ENCODE peak calls at places on chromosomes 4 and X, in seven cellular contexts. B is keratinocyte, N is mesenchymal stem cell, H is mesendoderm, M is HCT116, L is fibroblast of lung, G is kidney. X is an unnamed sample.
A peak's percentile ranks its signal among the peaks of the same experiment; 100 is the strongest.

GRCh38 chr4:44660396-44660795 is 9.0 kb upstream of the YIPF7 start:
- DNase-seq in B (no peak), N (no peak), H (no peak), M (no peak), L (no peak), G (no peak), X (no peak)

GRCh38 chrX:16825306-16826035 is 39.2 kb downstream of the TXLNG start:
- DNase-seq in B (no peak), N (peak; percentile 24), H (no peak), M (no peak), L (peak; percentile 46), G (no peak), X (no peak)

GRCh38 chrX:107672955-107673378 is 44.7 kb downstream of the PRPS1 start:
- DNase-seq in B (no peak), N (peak; percentile 93), H (peak; percentile 73), M (peak; percentile 63), L (peak; percentile 70), G (peak; percentile 94), X (peak; percentile 81)

GRCh38 chrX:107503996-107504395 is 54.5 kb downstream of the FRMPD3 start:
- DNase-seq in B (no peak), N (no peak), H (no peak), M (no peak), L (no peak), G (no peak), X (no peak)

GRCh38 chr4:74415602-74416300 is 29.2 kb upstream of the AREG start:
- DNase-seq in B (peak; percentile 91), N (no peak), H (no peak), M (no peak), L (no peak), G (no peak), X (no peak)

GRCh38 chrX:21438792-21439191 is 64.6 kb downstream of the CNKSR2 start:
- DNase-seq in B (no peak), N (no peak), H (no peak), M (no peak), L (no peak), G (no peak), X (no peak)

GRCh38 chr4:77194366-77194765 is 37.4 kb downstream of the CCNG2 start:
- DNase-seq in B (no peak), N (no peak), H (no peak), M (no peak), L (no peak), G (no peak), X (no peak)

GRCh38 chr4:153249199-153250154 is 45.2 kb downstream of the TRIM2 start:
- DNase-seq in B (no peak), N (peak; percentile 89), H (peak; percentile 93), M (peak; percentile 29), L (peak; percentile 79), G (peak; percentile 94), X (peak; percentile 96)

GRCh38 chrX:31036895-31037294 is 34.9 kb downstream of the FTHL17 start:
- DNase-seq in B (no peak), N (peak; percentile 52), H (peak; percentile 65), M (peak; percentile 6), L (peak; percentile 45), G (no peak), X (peak; percentile 71)

GRCh38 chr4:10186228-10187214 is 69.9 kb upstream of the WDR1 start:
- DNase-seq in B (no peak), N (no peak), H (no peak), M (no peak), L (no peak), G (no peak), X (no peak)

GRCh38 chr4:98673282-98673644 is 14.9 kb upstream of the TSPAN5 start:
- DNase-seq in B (no peak), N (peak; percentile 3), H (peak; percentile 41), M (no peak), L (no peak), G (no peak), X (no peak)

GRCh38 chr4:136651932-136652331 is 880.4 kb downstream of the PCDH18 start:
- DNase-seq in B (no peak), N (no peak), H (no peak), M (no peak), L (no peak), G (no peak), X (no peak)

GRCh38 chr4:16659120-16659519 is 239.3 kb downstream of the LDB2 start:
- DNase-seq in B (no peak), N (no peak), H (no peak), M (no peak), L (no peak), G (no peak), X (no peak)

GRCh38 chrX:36856849-36857248 is 151.3 kb upstream of the FAM47C start:
- DNase-seq in B (no peak), N (no peak), H (no peak), M (no peak), L (no peak), G (no peak), X (no peak)

GRCh38 chrX:140709421-140709846 is at the start of gene LINC00632:
- DNase-seq in B (no peak), N (peak; percentile 30), H (peak; percentile 69), M (no peak), L (no peak), G (no peak), X (peak; percentile 51)

GRCh38 chrX:155115174-155115830 is 44.0 kb downstream of the BRCC3 start:
- DNase-seq in B (no peak), N (no peak), H (no peak), M (no peak), L (no peak), G (no peak), X (no peak)

GRCh38 chrX:42247241-42247640 is 323.9 kb upstream of the CASK start:
- DNase-seq in B (no peak), N (no peak), H (no peak), M (no peak), L (peak; percentile 15), G (no peak), X (no peak)

GRCh38 chrX:20715176-20715575 is 448.5 kb upstream of the RPS6KA3 start:
- DNase-seq in B (no peak), N (no peak), H (no peak), M (no peak), L (no peak), G (no peak), X (no peak)

GRCh38 chrX:16466640-16467432 is 183.1 kb upstream of the S100G start:
- DNase-seq in B (peak; percentile 62), N (peak; percentile 13), H (peak; percentile 79), M (no peak), L (peak; percentile 62), G (no peak), X (no peak)

GRCh38 chr4:101594588-101594987 is 195.9 kb upstream of the BANK1 start:
- DNase-seq in B (no peak), N (no peak), H (no peak), M (no peak), L (no peak), G (no peak), X (no peak)

GRCh38 chr4:188374870-188375269 is 235.6 kb downstream of the TRIML1 start:
- DNase-seq in B (no peak), N (no peak), H (no peak), M (no peak), L (no peak), G (no peak), X (no peak)

GRCh38 chr4:64417974-64418373 is 8.7 kb upstream of the TECRL start:
- DNase-seq in B (no peak), N (no peak), H (no peak), M (no peak), L (peak; percentile 18), G (no peak), X (peak; percentile 18)

GRCh38 chr4:74715731-74716435 is 78.4 kb downstream of the BTC start:
- DNase-seq in B (no peak), N (no peak), H (no peak), M (no peak), L (no peak), G (no peak), X (no peak)

DNA sequence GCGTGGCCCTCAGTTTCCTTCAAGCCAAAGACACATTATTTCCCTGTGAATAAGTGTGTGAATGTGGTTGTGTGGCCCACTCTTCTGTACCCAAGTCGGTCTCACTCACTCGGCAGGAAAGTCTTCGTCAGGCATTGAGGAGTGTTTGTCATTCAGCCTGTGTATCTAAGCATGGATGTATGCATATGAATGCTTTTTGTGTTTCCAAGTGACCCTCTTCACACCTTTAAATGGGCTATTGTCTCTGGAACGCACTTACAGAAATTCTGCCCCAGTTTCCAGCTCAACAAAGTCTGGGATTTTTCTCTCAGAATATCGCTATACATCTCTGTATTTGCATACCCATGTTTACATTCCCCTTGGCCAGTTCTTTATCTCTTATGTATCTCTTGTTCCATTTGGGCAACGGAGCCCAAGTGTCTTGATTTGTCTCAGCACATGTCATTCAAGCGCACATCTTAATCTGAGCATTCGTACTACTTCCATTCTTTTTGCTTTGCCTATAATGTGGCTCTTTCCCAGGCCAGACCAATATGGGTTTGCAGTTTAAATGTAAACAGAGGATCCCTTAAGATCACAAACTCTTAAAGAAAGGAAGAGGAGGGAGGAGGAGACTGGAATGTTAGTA is 4.8 kb downstream of the BCOR start:
- DNase-seq in B (no peak), N (peak; percentile 30), H (peak; percentile 64), M (no peak), L (no peak), G (no peak), X (no peak)
- H3K4me1 ChIP-seq in B (peaks cover 7% of the 10 kb centered on the region), N (peaks cover 19% of the 10 kb centered on the region), H (peaks cover 5% of the 10 kb centered on the region), M (peaks cover 44% of the 10 kb centered on the region), L (peaks cover 9% of the 10 kb centered on the region), G (no peaks in the 10 kb centered on the region), X (peaks cover 53% of the 10 kb centered on the region)

DNA sequence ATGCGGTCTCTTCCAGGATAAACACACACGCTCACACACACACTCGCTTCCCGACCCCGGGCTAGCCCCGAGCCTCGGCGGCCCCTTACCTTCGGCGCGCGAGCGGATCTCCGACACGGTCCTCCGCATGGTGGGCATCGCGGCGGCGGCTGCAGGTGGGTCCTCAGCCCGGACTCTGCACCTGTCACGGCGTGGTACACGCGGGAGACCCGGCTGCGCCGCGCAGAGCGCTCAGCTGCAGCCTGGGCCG is 244 bp downstream of the ATP8A1 start:
- DNase-seq in B (no peak), N (no peak), H (no peak), M (no peak), L (no peak), G (no peak), X (no peak)
- H3K9ac ChIP-seq in B (peak overlapping the region; percentile 37), N (peak overlapping the region; percentile 61), H (peak overlapping the region; percentile 76), M (no peak overlapping the region), L (peak overlapping the region; percentile 13), G (peak overlapping the region; percentile 56), X (peak overlapping the region; percentile 21)

GRCh38 chrX:129768186-129768585 is 11.6 kb upstream of the SASH3 start:
- DNase-seq in B (no peak), N (no peak), H (no peak), M (no peak), L (no peak), G (no peak), X (no peak)
- H3K4me1 ChIP-seq in B (no peaks in the 10 kb centered on the region), N (no peaks in the 10 kb centered on the region), H (no peaks in the 10 kb centered on the region), M (no peaks in the 10 kb centered on the region), L (no peaks in the 10 kb centered on the region), G (no peaks in the 10 kb centered on the region), X (no peaks in the 10 kb centered on the region)

DNA sequence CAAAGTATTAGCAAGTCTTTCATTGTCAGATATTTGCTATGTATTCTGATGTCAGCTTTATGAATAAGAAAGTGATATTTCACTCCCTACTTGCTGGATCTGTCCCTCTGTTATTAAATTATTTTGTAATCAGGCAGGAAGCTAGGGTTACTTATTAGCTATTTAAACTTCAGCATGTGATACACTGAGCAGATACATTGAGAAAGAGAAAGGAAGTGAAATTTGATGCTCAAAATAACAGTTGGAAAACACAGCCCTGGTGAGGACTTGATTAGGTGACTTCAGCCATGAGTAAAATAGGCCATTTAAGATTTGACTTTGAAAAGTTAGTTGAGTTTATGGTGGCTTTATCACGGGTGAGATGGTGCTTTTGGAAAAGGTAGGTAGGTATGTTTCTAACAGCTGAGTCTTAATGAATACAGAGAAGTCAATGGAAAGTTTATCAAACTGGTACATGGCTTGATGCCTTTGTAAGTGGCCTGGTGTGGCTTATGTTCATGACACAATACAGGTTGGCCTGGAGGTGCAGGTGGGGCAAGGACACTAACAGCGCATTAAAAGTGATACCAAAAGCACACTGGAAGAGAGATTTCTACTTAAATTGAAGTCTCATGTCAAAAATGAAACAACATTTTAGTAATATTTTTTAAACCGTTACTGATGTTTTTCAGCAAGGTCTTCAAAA is 321.2 kb upstream of the SPOCK3 start:
- DNase-seq in B (no peak), N (no peak), H (no peak), M (no peak), L (no peak), G (no peak), X (no peak)
- H3K9ac ChIP-seq in B (no peak overlapping the region), N (no peak overlapping the region), H (no peak overlapping the region), M (no peak overlapping the region), L (no peak overlapping the region), G (no peak overlapping the region), X (no peak overlapping the region)

X was measured in neural progenitor cell.